ENCODE peak calls at places on chromosomes 4 and X, in four cellular contexts. Z, M, W and V are unnamed samples.

GRCh38 chr4:163191999-163192398 is 25.3 kb upstream of the NAF1 start:
- DNase-seq in W (peak), M (no peak), Z (no peak), V (no peak)

GRCh38 chr4:183180621-183181020 is 81.6 kb downstream of the WWC2 start:
- DNase-seq in W (no peak), M (no peak), Z (no peak), V (no peak)

GRCh38 chr4:15945516-15945915 is 7.0 kb upstream of the FGFBP1 start:
- DNase-seq in M (no peak), Z (no peak), W (no peak), V (no peak)

GRCh38 chrX:66676990-66677389 is 38.1 kb upstream of the EDA2R start:
- DNase-seq in M (no peak), Z (peak), W (no peak), V (peak)

GRCh38 chrX:105845661-105846060 is 23.3 kb downstream of the NRK start:
- DNase-seq in Z (no peak), M (no peak), W (no peak), V (no peak)

GRCh38 chr4:23855912-23856605 is 33.8 kb downstream of the PPARGC1A start:
- DNase-seq in M (no peak), Z (peak), W (no peak), V (no peak)

GRCh38 chr4:136664988-136665387 is 867.3 kb downstream of the PCDH18 start:
- DNase-seq in M (no peak), Z (peak), W (no peak), V (peak)

GRCh38 chr4:61507091-61507490 is 307.0 kb downstream of the ADGRL3 start:
- DNase-seq in W (no peak), M (no peak), Z (no peak), V (no peak)

GRCh38 chrX:136779346-136779781 is 1.4 kb downstream of the ARHGEF6 start:
- DNase-seq in M (no peak), Z (no peak), W (peak), V (no peak)

GRCh38 chr4:110631582-110632505 is 9.0 kb upstream of the PITX2 start:
- DNase-seq in W (peak), M (peak), Z (peak), V (peak)

GRCh38 chr4:145734051-145734450 is 54.1 kb downstream of the C4orf51 start:
- DNase-seq in M (no peak), Z (peak), W (no peak), V (no peak)

GRCh38 chr4:184165291-184165690 is 52.4 kb downstream of the ENPP6 start:
- DNase-seq in W (no peak), Z (no peak), M (no peak), V (no peak)

GRCh38 chr4:1232661-1233621 is 16.0 kb downstream of the CTBP1 start:
- DNase-seq in Z (peak), W (no peak), M (peak), V (no peak)

GRCh38 chr4:150501019-150501727 is 80.8 kb upstream of the MAB21L2 start:
- DNase-seq in W (no peak), M (no peak), Z (peak), V (peak)

GRCh38 chr4:113331811-113332210 is 282.4 kb downstream of the ANK2 start:
- DNase-seq in M (no peak), Z (no peak), W (no peak), V (no peak)

GRCh38 chr4:34043131-34043530 is 2201.2 kb downstream of the ARAP2 start:
- DNase-seq in W (no peak), M (no peak), Z (peak), V (no peak)

GRCh38 chrX:68568136-68568535 is 69.3 kb downstream of the YIPF6 start:
- DNase-seq in M (no peak), Z (no peak), W (peak), V (no peak)

GRCh38 chr4:24482871-24483270 is 101.5 kb downstream of the DHX15 start:
- DNase-seq in W (no peak), M (no peak), Z (no peak), V (no peak)

GRCh38 chrX:30822068-30822671 is 66.9 kb downstream of the TAB3 start:
- DNase-seq in W (peak), Z (no peak), M (no peak), V (no peak)

GRCh38 chrX:68808686-68809357 is 20.0 kb upstream of the EFNB1 start:
- DNase-seq in M (peak), W (no peak), Z (no peak), V (no peak)

GRCh38 chrX:49058794-49059193 is at the start of gene CCDC120:
- DNase-seq in M (no peak), W (no peak), Z (no peak), V (no peak)

GRCh38 chr4:3836802-3837601 is 70.8 kb downstream of the ADRA2C start:
- DNase-seq in Z (no peak), W (peak), M (no peak), V (no peak)

GRCh38 chr4:19214591-19214990 is 1037.1 kb upstream of the SLIT2 start:
- DNase-seq in W (no peak), M (no peak), Z (peak), V (no peak)

GRCh38 chr4:24456431-24456830 is 127.9 kb downstream of the DHX15 start:
- DNase-seq in W (no peak), M (no peak), Z (no peak), V (no peak)

GRCh38 chrX:19708683-19709082 is 178.7 kb downstream of the SH3KBP1 start:
- DNase-seq in W (no peak), M (no peak), Z (no peak), V (no peak)

GRCh38 chrX:19704117-19704516 is 183.3 kb downstream of the SH3KBP1 start:
- DNase-seq in Z (no peak), W (no peak), M (no peak), V (no peak)

GRCh38 chrX:19707472-19707871 is 179.9 kb downstream of the SH3KBP1 start:
- DNase-seq in Z (no peak), W (no peak), M (no peak), V (no peak)

GRCh38 chrX:19702856-19703255 is 184.5 kb downstream of the SH3KBP1 start:
- DNase-seq in M (no peak), Z (no peak), W (no peak), V (no peak)

DNA sequence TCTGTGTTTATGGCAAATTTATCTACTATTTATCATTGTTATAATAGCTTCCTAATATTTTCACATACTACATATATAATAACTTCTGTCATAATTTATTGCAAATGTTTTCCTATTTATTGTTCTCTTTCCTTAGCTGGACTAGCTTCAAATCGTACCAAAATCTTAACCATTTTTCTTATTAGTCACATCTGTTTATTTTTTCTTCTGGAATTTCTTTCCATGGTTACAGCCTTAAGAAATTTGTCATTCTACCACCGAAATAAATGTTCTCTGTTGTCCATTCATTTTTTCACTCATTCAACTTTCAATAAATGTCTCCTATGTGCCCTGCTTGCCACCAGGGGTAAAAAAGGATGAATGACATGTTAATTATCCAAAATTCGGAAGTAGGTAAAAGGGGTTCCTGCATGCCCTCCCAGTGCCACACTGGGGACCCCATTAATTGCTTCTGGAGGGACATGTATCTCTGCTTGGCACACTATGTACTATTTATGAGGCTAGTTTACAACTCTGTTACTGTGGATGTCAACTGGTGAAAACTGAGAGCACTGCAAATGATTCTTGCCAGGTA is 182.1 kb downstream of the SH3KBP1 start:
- DNase-seq in M (no peak), W (no peak), Z (peak), V (no peak)
- H3K27ac ChIP-seq in M (no peak), W (no peak), Z (no peak), V (no peak)

GRCh38 chrX:18672008-18672407 is at the start of gene RS1:
- DNase-seq in W (no peak), M (no peak), Z (no peak), V (no peak)

GRCh38 chrX:18666614-18667013 is 5.3 kb downstream of the RS1 start:
- DNase-seq in M (peak), Z (no peak), W (no peak), V (no peak)

GRCh38 chrX:18664947-18665346 is 7.0 kb downstream of the RS1 start:
- DNase-seq in Z (no peak), M (no peak), W (no peak), V (no peak)

GRCh38 chrX:18668059-18668458 is 3.8 kb downstream of the RS1 start:
- DNase-seq in Z (no peak), M (no peak), W (no peak), V (no peak)

GRCh38 chrX:18668468-18668867 is 3.4 kb downstream of the RS1 start:
- DNase-seq in W (no peak), M (no peak), Z (no peak), V (no peak)
- H3K4me3 ChIP-seq in W (no peak), M (no peak), Z (no peak), V (no peak)

GRCh38 chr4:152687974-152688599 is 8.3 kb upstream of the TMEM154 start:
- DNase-seq in Z (no peak), W (no peak), M (peak), V (no peak)

GRCh38 chr4:152686452-152687013 is 6.7 kb upstream of the TMEM154 start:
- DNase-seq in M (no peak), W (no peak), Z (no peak), V (no peak)

GRCh38 chr4:152690706-152691651 is 11.2 kb upstream of the TMEM154 start:
- DNase-seq in M (peak), Z (no peak), W (no peak), V (no peak)

GRCh38 chr4:152691761-152692160 is 12.0 kb upstream of the TMEM154 start:
- DNase-seq in Z (no peak), W (no peak), M (no peak), V (no peak)

GRCh38 chr4:152689615-152690501 is 10.1 kb upstream of the TMEM154 start:
- DNase-seq in W (no peak), M (no peak), Z (no peak), V (no peak)
- H3K27ac ChIP-seq in W (no peak), M (peak), Z (no peak), V (no peak)

GRCh38 chrX:71912156-71912555 is 1.5 kb downstream of the NHSL2 start:
- DNase-seq in Z (no peak), W (no peak), M (no peak), V (no peak)
- H3K4me3 ChIP-seq in Z (no peak), W (no peak), M (no peak), V (peak)

GRCh38 chr4:26375589-26375988 is 54.8 kb downstream of the RBPJ start:
- DNase-seq in Z (no peak), W (no peak), M (no peak), V (no peak)

GRCh38 chr4:26377352-26378311 is 56.8 kb downstream of the RBPJ start:
- DNase-seq in M (no peak), Z (no peak), W (no peak), V (no peak)

GRCh38 chr4:26384380-26385057 is 63.7 kb downstream of the RBPJ start:
- DNase-seq in Z (no peak), W (no peak), M (no peak), V (no peak)

GRCh38 chr4:26380740-26381139 is 59.9 kb downstream of the RBPJ start:
- DNase-seq in M (no peak), W (no peak), Z (no peak), V (no peak)

DNA sequence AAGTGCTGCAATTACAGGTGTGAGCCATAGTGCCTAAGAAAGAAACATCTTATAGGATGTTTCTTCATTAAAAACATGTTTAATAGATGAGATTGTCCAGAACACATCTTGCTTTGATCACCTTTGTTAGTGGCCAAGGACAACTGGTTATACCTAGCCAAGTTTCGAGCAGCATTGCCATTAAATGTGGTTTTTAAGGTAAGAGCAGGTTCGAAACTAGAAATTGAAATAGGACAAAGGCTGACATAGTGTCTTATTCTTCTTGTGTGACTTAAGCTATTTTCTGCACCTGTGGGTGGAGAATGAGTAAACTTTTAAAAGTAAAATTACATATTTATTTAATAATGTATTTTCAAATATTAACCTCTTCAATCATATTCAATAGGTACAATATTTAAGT is 59.0 kb downstream of the RBPJ start:
- DNase-seq in Z (no peak), W (no peak), M (no peak), V (no peak)
- H3K27ac ChIP-seq in Z (no peak), W (no peak), M (no peak), V (no peak)

GRCh38 chr4:82529322-82529721 is 32.5 kb downstream of the TMEM150C start:
- DNase-seq in Z (no peak), M (no peak), W (no peak), V (no peak)

GRCh38 chr4:82524570-82525152 is 37.1 kb downstream of the TMEM150C start:
- DNase-seq in W (no peak), Z (no peak), M (no peak), V (no peak)

GRCh38 chr4:82528868-82529267 is 32.9 kb downstream of the TMEM150C start:
- DNase-seq in M (no peak), W (no peak), Z (no peak), V (no peak)

GRCh38 chr4:82525287-82525898 is 36.4 kb downstream of the TMEM150C start:
- DNase-seq in Z (no peak), W (no peak), M (no peak), V (no peak)

GRCh38 chr4:82528074-82528473 is 33.7 kb downstream of the TMEM150C start:
- DNase-seq in W (no peak), Z (no peak), M (no peak), V (no peak)
- H3K4me3 ChIP-seq in W (no peak), Z (no peak), M (no peak), V (no peak)

GRCh38 chr4:88179261-88179660 is 20.8 kb upstream of the ABCG2 start:
- DNase-seq in W (no peak), Z (no peak), M (no peak), V (no peak)
- H3K27ac ChIP-seq in W (no peak), Z (no peak), M (no peak), V (no peak)

DNA sequence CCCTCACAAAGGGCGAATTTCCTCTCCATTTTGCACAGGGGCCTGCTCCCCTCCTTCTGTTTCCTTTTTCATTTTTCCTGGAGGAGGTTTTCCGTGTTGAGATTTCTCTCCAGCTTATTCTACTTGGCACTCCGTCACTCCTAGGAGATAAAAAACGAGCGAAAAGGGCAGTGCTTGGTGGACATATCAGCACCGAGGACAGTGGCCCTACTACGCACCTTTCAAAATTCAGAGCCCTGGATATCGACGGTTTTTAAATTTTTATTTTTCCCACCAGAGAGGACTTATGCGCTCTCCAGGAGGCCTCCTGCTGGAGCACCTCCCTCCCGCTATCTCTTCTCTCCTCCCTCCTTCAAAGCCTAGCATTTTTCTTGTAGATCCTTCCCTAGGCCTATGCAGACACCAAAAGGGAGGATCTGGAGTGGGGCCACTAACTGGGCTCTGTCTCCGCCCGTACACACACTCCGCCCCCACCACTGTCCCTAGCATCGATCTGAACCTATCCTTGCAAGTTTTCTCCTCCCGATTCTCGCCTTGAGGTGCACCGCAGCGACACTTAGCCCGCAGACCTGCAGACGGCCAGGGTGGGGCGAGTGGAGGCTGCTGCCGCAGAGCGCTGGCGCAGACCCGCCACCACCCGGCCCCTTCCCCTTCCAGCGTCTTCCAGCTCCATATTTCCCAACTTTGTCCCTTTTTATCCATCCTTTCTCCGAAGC is 8.5 kb upstream of the TCEAL9 start:
- DNase-seq in W (no peak), M (no peak), Z (no peak), V (no peak)
- H3K4me3 ChIP-seq in W (no peak), M (no peak), Z (no peak), V (no peak)

DNA sequence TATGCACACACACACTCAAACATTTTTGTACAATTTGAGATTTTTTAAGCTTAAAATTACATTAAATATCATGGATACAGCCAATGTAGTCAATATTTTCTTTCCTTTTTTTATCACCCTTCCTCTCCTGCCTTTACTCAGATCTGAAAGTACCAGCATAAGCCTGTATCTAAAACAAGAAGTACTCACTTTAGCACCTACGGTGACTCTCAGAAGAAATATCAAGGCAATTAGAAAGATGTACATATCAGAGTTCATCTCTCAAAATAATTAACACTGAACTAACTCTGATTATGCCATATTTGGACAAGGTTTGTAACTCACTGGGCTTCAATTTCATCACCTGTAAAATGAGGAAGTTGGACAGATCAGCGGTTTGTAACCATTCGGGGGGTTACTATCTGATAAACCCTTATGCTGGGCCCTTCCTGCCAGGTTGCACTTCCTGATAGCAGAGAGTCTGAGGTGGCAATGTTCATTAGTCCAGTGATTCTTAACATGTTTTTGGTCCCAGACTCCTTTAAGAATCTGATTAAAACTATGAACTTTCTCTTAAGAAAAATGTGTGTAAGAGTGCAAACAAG is 5.7 kb upstream of the GPR174 start:
- DNase-seq in Z (no peak), W (peak), M (no peak), V (no peak)
- H3K27ac ChIP-seq in Z (no peak), W (peak), M (no peak), V (no peak)